ENCODE peak calls at places on chromosomes 16 and 17, in five cellular contexts. S is prostate gland, Y is heart left ventricle, K is Caco-2, D is GM06990. A is an unnamed sample.

GRCh38 chr17:69485901-69486643 is 71.6 kb downstream of the MAP2K6 start:
- DNase-seq in S (no peak), Y (no peak), K (no peak), D (no peak), A (peak; percentile 17)

GRCh38 chr16:20850981-20851380 is 44.7 kb downstream of the REXO5 start:
- DNase-seq in S (no peak), Y (no peak), K (no peak), D (no peak), A (no peak)

GRCh38 chr16:83996481-83997252 is 28.6 kb downstream of the NECAB2 start:
- DNase-seq in S (no peak), Y (no peak), K (no peak), D (no peak), A (no peak)

GRCh38 chr17:21029032-21029431 is 13.8 kb downstream of the USP22 start:
- DNase-seq in S (no peak), Y (no peak), K (no peak), D (no peak), A (peak; percentile 89)

GRCh38 chr16:24978370-24978914 is 36.7 kb downstream of the ARHGAP17 start:
- DNase-seq in S (no peak), Y (no peak), K (no peak), D (peak; percentile 54), A (no peak)

GRCh38 chr17:47324224-47325020 is 667 bp downstream of the EFCAB13 start:
- DNase-seq in S (peak; percentile 43), Y (peak; percentile 67), K (peak; percentile 78), D (peak; percentile 84), A (peak; percentile 23)

GRCh38 chr17:74632196-74632540 is 8.6 kb upstream of the CD300E start:
- DNase-seq in S (no peak), Y (no peak), K (no peak), D (no peak), A (no peak)

GRCh38 chr16:3971261-3971660 is 90.7 kb upstream of the CREBBP start:
- DNase-seq in S (no peak), Y (no peak), K (no peak), D (no peak), A (peak; percentile 26)

GRCh38 chr17:17535957-17536356 is 39.8 kb upstream of the RASD1 start:
- DNase-seq in S (peak; percentile 78), Y (peak; percentile 89), K (no peak), D (no peak), A (peak; percentile 36)

GRCh38 chr17:72259977-72260376 is 139.2 kb downstream of the SOX9 start:
- DNase-seq in S (no peak), Y (no peak), K (no peak), D (no peak), A (no peak)

GRCh38 chr16:11588321-11589244 is 1.9 kb upstream of the LITAF start:
- DNase-seq in S (no peak), Y (no peak), K (no peak), D (no peak), A (no peak)

GRCh38 chr16:30784215-30784614 is 2.8 kb downstream of the ZNF629 start:
- DNase-seq in S (no peak), Y (no peak), K (no peak), D (no peak), A (no peak)

GRCh38 chr16:69669577-69669976 is 56.8 kb downstream of the NQO1 start:
- DNase-seq in S (no peak), Y (no peak), K (no peak), D (no peak), A (no peak)

GRCh38 chr17:80942360-80943345 is 49.0 kb upstream of the CHMP6 start:
- DNase-seq in S (peak; percentile 68), Y (peak; percentile 90), K (no peak), D (no peak), A (peak; percentile 86)

GRCh38 chr17:48162305-48162934 is 54.9 kb downstream of the SNX11 start:
- DNase-seq in S (no peak), Y (no peak), K (no peak), D (no peak), A (no peak)

GRCh38 chr16:74700206-74701040 is at the start of gene MLKL:
- DNase-seq in S (peak; percentile 29), Y (peak; percentile 47), K (peak; percentile 71), D (peak; percentile 74), A (peak; percentile 75)

DNA sequence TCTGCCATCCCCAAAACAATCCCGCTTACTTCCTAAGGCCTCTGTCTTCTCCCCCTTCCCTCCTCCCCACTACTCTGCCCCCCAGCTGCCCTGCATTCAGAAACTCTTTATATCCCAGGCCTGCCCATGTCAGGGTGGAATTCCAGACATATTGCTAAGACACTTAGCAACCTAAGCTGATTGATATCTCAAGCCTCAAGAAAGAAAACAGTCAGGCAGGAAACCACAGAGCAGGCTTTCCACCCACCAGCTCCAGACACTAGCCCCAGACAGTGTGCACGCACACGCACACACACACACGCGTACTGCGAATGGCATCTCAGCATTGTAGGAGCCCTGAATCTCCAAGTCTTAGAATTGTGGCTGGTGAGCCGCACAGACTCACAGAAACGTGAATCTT is 8.9 kb upstream of the LPCAT2 start:
- DNase-seq in S (no peak), Y (no peak), K (no peak), D (no peak), A (peak; percentile 49)
- TF ChIP-seq CTCF in S (no peak), Y (no peak), K (no peak), D (no peak), A (no peak)

DNA sequence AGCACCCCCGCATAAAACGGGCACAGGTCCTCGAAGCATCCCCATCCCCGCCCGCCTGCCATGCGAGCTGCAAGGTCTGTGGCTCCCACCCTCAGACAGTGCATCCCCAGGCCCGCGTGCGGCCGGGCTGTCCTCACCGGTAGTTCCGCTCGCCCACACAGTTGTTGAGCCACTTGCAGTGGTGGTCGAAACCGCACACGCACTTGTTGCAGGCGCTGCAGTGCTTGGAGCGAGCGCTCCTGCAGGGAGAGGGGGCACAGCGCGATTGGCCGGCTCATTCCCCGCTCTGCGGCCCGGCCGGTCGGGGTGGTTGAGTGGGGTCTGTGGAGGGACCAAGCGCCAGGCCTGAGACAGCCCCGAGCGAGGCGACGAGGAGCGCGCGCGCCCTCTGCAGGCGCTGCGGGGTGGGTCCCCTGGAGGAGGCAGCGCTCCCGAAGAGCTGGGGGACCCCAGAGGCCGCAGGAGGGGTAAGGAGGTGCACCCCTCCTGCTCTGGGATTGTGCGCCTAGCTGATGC is 6.0 kb upstream of the TPPP3 start:
- DNase-seq in S (no peak), Y (no peak), K (no peak), D (peak; percentile 61), A (no peak)
- TF ChIP-seq CTCF in S (peak; percentile 73), Y (peak; percentile 69), K (peak; percentile 8), D (peak; percentile 81), A (no peak)

DNA sequence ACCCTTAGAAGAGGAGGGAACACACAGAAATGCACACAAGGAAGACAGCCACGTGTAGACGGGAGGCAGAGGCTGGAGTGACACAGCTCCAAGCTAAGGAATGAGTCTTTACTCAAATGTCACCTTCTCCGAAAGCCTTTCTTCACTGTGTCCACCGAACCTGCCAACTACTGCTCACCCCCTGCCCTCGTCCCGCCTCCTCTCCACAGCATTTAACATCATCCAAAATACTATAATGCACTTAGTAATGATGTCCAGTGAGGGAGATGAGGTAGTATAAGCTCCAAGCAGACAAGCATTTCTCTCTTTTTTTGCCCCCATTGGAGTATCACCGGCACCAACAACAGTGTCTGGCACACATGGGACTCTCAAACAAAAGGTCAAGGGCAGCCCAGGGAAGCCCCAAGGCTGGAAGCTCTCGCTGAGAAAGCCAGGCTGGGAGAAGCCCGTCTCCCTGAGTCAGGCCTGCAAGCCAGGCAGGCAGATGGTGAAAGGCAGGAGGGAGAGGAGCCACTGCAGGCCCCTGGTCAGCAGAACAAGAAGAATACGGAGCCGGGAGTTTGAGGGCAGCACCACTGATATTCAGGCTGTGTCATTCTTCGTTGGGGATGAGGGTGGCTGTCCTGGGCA is 25.9 kb downstream of the ZFHX3 start:
- DNase-seq in S (no peak), Y (no peak), K (no peak), D (no peak), A (no peak)
- TF ChIP-seq CTCF in S (no peak), Y (no peak), K (no peak), D (no peak), A (no peak)

DNA sequence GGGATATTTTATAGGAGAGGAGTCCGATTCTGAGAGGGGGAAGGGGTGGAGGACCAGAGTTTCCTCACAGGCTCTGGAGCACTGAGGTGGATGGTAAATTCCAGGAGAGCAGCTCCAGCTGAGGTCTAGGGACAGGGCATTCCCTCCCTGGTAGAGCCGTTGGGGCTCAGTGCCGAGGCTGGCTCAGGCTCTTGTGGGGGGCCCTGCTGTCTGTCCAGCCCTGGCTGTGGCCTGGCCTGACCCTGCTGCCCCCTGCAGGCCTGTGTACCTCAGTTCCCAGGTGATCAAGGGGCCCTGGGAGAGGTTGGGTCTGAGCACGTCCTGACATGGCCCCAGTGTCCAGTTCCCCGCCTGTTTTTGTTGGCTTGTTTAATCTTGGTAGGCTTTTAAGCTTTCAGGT is 16.8 kb downstream of the ZNF750 start:
- DNase-seq in S (no peak), Y (no peak), K (no peak), D (no peak), A (no peak)
- TF ChIP-seq CTCF in S (no peak), Y (peak; percentile 20), K (peak; percentile 38), D (peak; percentile 26), A (peak; percentile 16)

GRCh38 chr16:2465653-2466415 is 5.3 kb upstream of the NTN3 start:
- DNase-seq in S (no peak), Y (no peak), K (no peak), D (no peak), A (no peak)
- TF ChIP-seq CTCF in S (no peak), Y (no peak), K (no peak), D (peak; percentile 30), A (no peak)

GRCh38 chr17:50426814-50427787 is 1.1 kb downstream of the ACSF2 start:
- DNase-seq in S (peak; percentile 57), Y (no peak), K (peak; percentile 87), D (peak; percentile 22), A (peak; percentile 29)
- TF ChIP-seq CTCF in S (no peak), Y (no peak), K (peak; percentile 93), D (peak; percentile 54), A (no peak)

DNA sequence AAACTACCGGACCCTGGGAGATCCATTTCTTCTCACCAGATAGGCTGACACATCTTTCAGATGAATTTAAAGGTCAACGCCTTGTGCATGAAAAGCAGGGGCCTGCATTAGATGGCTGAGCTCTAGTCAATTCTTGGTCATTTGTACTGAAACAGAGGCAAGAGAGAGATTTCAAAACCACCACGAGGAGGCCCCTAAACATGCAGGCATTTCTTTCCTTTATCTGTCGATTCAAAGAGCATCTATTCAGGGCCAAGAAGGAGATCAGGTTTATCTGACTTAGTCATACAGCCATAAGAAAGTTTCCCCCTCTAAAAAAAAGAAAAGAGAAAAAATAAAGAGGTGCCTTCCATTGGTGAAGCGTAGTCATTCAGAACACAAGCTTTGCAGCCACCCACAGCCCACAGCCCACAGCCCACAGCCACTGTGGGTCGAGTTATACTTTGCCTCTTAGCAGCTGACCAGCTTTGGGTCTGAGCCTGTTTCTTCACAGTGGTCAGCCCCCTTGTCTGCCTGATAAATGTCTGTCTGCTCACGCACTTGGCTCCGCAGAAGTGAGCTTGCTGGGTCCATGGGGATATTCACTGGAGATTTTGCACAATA is 207.5 kb downstream of the CDH13 start:
- DNase-seq in S (no peak), Y (no peak), K (no peak), D (no peak), A (no peak)
- TF ChIP-seq CTCF in S (no peak), Y (no peak), K (no peak), D (no peak), A (no peak)